ENCODE peak calls at places on chromosomes 16 and 17, in ten cellular contexts. P, K, Q, I, Y, A, F, E, X and N are unnamed samples.

GRCh38 chr16:9599415-9600110 is 508.1 kb downstream of the HAPSTR1 start:
- DNase-seq in A (no peak), F (no peak), P (no peak), Q (no peak), K (no peak), E (no peak), X (no peak), I (no peak), Y (no peak), N (no peak)

GRCh38 chr17:54662978-54663876 is 237.4 kb upstream of the TOM1L1 start:
- DNase-seq in Q (no peak), A (no peak), X (no peak), I (no peak), E (no peak), Y (no peak), K (no peak), F (no peak), P (peak), N (no peak)

GRCh38 chr16:77758046-77758445 is 30.3 kb upstream of the VAT1L start:
- DNase-seq in A (no peak), K (no peak), Q (no peak), E (no peak), X (no peak), I (no peak), Y (no peak), F (no peak), P (no peak), N (no peak)

GRCh38 chr17:47884905-47885735 is 10.9 kb upstream of the SP2 start:
- DNase-seq in E (no peak), K (peak), Y (peak), I (no peak), P (no peak), Q (no peak), F (no peak), A (no peak), X (no peak), N (no peak)

GRCh38 chr17:6435968-6436367 is 1.0 kb upstream of the AIPL1 start:
- DNase-seq in Q (peak), E (peak), P (no peak), Y (peak), A (peak), F (peak), X (peak), K (peak), I (peak), N (no peak)

GRCh38 chr16:3283525-3284447 is 495 bp downstream of the ZNF263 start:
- DNase-seq in I (no peak), Y (no peak), K (no peak), P (peak), Q (no peak), A (no peak), E (no peak), X (peak), F (no peak), N (no peak)

GRCh38 chr17:6328279-6328678 is 106.6 kb downstream of the AIPL1 start:
- DNase-seq in P (no peak), I (peak), K (no peak), F (no peak), E (no peak), A (no peak), X (no peak), Q (no peak), Y (peak), N (no peak)

GRCh38 chr16:85206472-85207356 is 94.4 kb upstream of the CIBAR2 start:
- DNase-seq in K (no peak), E (no peak), F (peak), X (peak), Q (peak), P (peak), Y (no peak), A (no peak), I (no peak), N (no peak)

GRCh38 chr16:6695666-6696065 is 637.0 kb upstream of the RBFOX1 start:
- DNase-seq in Q (no peak), E (no peak), I (no peak), X (no peak), A (no peak), K (no peak), F (no peak), Y (no peak), P (no peak), N (no peak)

GRCh38 chr17:74290340-74290739 is 16.3 kb downstream of the DNAI2 start:
- DNase-seq in F (no peak), E (no peak), P (no peak), Y (no peak), A (no peak), X (no peak), K (no peak), Q (no peak), I (no peak), N (no peak)

GRCh38 chr17:67378444-67379250 is 1.6 kb downstream of the PITPNC1 start:
- DNase-seq in Y (peak), P (peak), E (no peak), I (peak), A (peak), F (peak), K (peak), X (peak), Q (peak), N (peak)

GRCh38 chr16:57807252-57807967 is 5.1 kb upstream of the KIFC3 start:
- DNase-seq in A (no peak), P (peak), K (no peak), X (no peak), Q (no peak), F (no peak), Y (no peak), I (peak), E (no peak), N (no peak)

GRCh38 chr17:3795758-3796102 is 5.3 kb downstream of the ITGAE start:
- DNase-seq in Y (no peak), X (no peak), A (no peak), P (no peak), Q (no peak), I (no peak), K (no peak), F (no peak), E (no peak), N (no peak)

GRCh38 chr17:29584452-29585079 is 4.9 kb downstream of the GIT1 start:
- DNase-seq in Q (peak), P (peak), I (no peak), E (no peak), Y (no peak), F (no peak), A (no peak), X (peak), K (no peak), N (no peak)

DNA sequence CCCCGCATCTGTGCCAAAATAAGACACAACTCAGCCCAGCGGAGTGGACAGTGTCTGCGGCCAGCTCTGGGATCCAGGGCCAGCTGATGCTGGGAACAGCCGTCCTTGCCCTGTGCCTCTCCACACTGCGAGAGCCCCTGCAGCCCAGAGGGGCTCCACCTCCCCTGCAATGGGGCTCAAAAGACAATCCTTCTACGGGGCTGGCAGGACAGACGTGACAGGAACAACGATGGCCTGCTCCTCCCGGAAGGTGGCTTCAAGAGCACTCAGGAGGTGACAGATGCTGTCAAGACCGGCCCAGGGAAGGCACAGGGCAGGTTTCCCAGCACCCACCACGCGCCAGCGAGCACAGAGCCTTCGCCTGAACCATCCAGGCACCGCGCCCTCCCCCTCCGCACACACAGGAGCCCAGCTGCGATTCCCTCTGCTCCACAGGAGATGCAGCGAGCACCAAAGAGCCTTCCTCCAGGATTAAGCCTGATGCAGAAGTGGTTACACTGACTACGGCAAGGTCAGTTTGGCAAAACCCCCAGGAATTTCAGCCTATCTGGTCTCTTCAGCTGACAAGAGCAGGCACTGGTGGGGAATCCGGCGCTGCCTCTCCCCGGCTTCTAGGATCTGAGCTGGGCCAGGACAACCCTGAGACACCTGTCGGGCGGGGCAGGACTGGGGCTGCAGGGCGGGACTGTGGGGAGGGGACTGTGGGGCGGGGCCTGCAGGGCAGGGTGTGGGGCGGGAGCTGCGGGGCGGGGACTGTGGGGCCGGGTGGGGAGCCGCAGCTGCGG is 103.4 kb downstream of the ZNF778 start:
- DNase-seq in A (no peak), Y (peak), F (peak), Q (peak), X (peak), K (peak), E (no peak), P (peak), I (peak), N (no peak)
- H3K4me3 ChIP-seq in A (no peak), Y (no peak), F (peak), Q (peak), X (peak), K (peak), E (peak), P (peak), I (peak), N (peak)

GRCh38 chr16:11665071-11665491 is 3.2 kb upstream of the SNN start:
- DNase-seq in P (no peak), E (no peak), A (no peak), I (no peak), Y (no peak), X (no peak), K (no peak), F (no peak), Q (no peak), N (no peak)
- H3K4me3 ChIP-seq in P (no peak), E (no peak), A (no peak), I (no peak), Y (no peak), X (no peak), K (no peak), F (no peak), Q (no peak), N (no peak)

GRCh38 chr17:64025732-64026294 is 5.4 kb upstream of the ICAM2 start:
- DNase-seq in P (peak), Y (peak), K (peak), X (peak), E (peak), A (peak), Q (peak), F (peak), I (peak), N (no peak)
- H3K4me3 ChIP-seq in P (no peak), Y (no peak), K (peak), X (peak), E (no peak), A (no peak), Q (peak), F (peak), I (peak), N (no peak)

DNA sequence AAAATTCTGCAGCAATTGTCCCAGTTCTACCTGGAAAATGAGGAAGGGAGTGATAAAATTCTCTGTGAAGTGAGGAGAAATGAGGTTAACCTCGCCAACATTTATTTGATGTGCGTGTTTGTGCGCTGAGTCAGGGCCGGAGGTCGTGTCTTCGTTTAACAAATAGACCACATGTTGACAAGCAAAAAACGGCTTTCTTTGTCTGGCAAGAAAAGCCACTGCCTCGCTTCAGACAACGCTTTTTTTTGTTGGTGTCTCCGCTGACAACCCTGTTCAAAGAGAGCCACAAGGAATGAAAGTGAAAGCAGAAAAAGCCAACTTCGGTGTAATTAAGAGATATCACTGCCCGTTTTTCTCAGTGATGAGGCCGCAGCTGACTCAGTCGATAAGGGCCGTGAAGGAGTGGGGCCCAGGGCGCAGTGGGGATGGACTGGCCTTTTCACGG is 510.6 kb downstream of the CDH13 start:
- DNase-seq in F (peak), K (peak), A (peak), E (no peak), Y (peak), I (peak), P (no peak), X (no peak), Q (no peak), N (peak)
- H3K4me3 ChIP-seq in F (peak), K (peak), A (peak), E (peak), Y (no peak), I (no peak), P (peak), X (peak), Q (peak), N (peak)

GRCh38 chr17:59151007-59151406 is 4.0 kb downstream of the SKA2 start:
- DNase-seq in Y (no peak), F (no peak), A (no peak), E (no peak), X (no peak), K (no peak), Q (no peak), P (no peak), I (no peak), N (no peak)
- H3K4me3 ChIP-seq in Y (no peak), F (no peak), A (no peak), E (no peak), X (no peak), K (no peak), Q (no peak), P (no peak), I (no peak), N (no peak)

GRCh38 chr17:77419095-77419494 is 278.3 kb downstream of the SEC14L1 start:
- DNase-seq in K (no peak), X (no peak), Q (no peak), Y (no peak), I (no peak), F (no peak), E (no peak), A (no peak), P (no peak), N (no peak)
- H3K4me3 ChIP-seq in K (no peak), X (no peak), Q (no peak), Y (no peak), I (no peak), F (no peak), E (no peak), A (no peak), P (no peak), N (no peak)

DNA sequence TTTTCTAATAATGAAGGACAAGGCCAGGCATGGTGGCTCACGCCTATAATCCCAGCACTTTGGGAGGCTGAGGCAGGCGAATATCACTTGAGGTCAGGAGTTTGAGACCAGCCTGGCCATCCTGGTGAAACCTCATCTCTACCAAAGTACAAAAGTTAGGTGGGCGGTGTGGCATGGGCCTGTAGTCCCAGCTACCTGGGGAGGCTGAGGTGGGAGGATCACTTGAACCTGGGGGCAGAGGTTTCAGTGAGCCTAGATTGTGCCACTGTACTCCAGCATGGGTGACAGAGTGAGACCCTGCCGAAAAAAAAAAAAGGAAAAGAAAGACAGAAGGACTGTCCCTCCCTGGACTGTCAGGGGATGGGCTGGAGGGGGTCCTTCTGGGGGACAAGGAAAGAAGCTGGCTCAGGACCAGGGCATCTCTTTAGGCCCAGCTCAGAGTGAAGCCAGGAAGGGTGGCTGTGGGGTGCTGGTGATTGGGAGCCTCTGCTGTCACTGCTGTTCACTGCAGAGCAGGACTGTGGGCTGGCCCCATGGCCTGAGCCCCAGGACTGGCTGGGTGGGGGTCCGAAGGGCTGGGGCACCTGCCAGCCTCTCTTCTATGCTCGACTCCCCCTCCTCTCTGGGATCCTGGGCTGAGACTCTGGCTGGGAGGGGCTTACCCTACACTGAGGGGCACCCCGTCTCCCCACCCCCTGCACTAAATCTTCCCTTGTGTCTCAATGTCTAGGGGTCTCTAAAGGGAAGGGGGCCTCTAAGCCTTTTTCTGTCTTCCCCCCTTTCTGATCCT is 909 bp upstream of the ARHGAP23 start:
- DNase-seq in Y (no peak), I (no peak), K (no peak), P (peak), A (no peak), E (no peak), X (no peak), F (no peak), Q (no peak), N (no peak)
- H3K4me3 ChIP-seq in Y (no peak), I (peak), K (peak), P (peak), A (peak), E (peak), X (peak), F (peak), Q (peak), N (peak)

GRCh38 chr17:7445011-7445927 is at the start of gene CHRNB1:
- DNase-seq in K (peak), X (peak), F (peak), E (no peak), Q (peak), I (peak), A (no peak), P (peak), Y (peak), N (no peak)
- H3K4me3 ChIP-seq in K (peak), X (peak), F (peak), E (peak), Q (peak), I (peak), A (peak), P (peak), Y (peak), N (peak)

GRCh38 chr17:78019976-78020716 is 61.6 kb downstream of the TNRC6C start:
- DNase-seq in P (no peak), K (no peak), X (no peak), I (no peak), F (no peak), E (no peak), Y (no peak), A (no peak), Q (no peak), N (no peak)
- H3K4me3 ChIP-seq in P (no peak), K (no peak), X (no peak), I (no peak), F (no peak), E (no peak), Y (no peak), A (no peak), Q (no peak), N (no peak)